ENCODE peak calls at places on chromosome 22, in nine cellular contexts. T is A172; P is GF-D8; E is activated T-helper 1 cell treated with anti-CD3 and anti-CD28 coated beads, Interleukin-2, amount 50 U/mL, for 16 hours; O is stomach; I is GM03348; K is GM13976; M is stimulated activated CD4-positive, alpha-beta T cell treated with anti-CD3 and anti-CD28 coated beads, Interleukin-2, amount 100 ng/mL, for 24 hours; C is HT-29. A is an unnamed sample.

GRCh38 chr22:34427436-34427835 is 507.2 kb upstream of the LARGE1 start:
- DNase-seq in T (no peak), P (no peak), E (no peak), O (no peak), I (no peak), K (no peak), M (no peak), C (no peak), A (no peak)

GRCh38 chr22:19930537-19931486 is 10.8 kb upstream of the COMT start:
- DNase-seq in T (no peak), P (no peak), E (no peak), O (no peak), I (no peak), K (peak; percentile 18), M (no peak), C (no peak), A (no peak)

GRCh38 chr22:25496396-25497064 is 67.9 kb upstream of the GRK3 start:
- DNase-seq in T (no peak), P (no peak), E (no peak), O (no peak), I (no peak), K (no peak), M (no peak), C (no peak), A (no peak)

GRCh38 chr22:40588726-40589125 is 47.8 kb downstream of the MRTFA start:
- DNase-seq in T (no peak), P (no peak), E (no peak), O (no peak), I (no peak), K (no peak), M (no peak), C (no peak), A (no peak)

GRCh38 chr22:45678961-45679912 is 7.6 kb downstream of the ATXN10 start:
- DNase-seq in T (peak; percentile 61), P (no peak), E (no peak), O (no peak), I (peak; percentile 39), K (peak; percentile 33), M (no peak), C (no peak), A (peak; percentile 86)

GRCh38 chr22:46815896-46816721 is 53.7 kb downstream of the TBC1D22A start:
- DNase-seq in T (peak; percentile 45), P (peak; percentile 1), E (no peak), O (no peak), I (peak; percentile 72), K (no peak), M (no peak), C (no peak), A (no peak)

GRCh38 chr22:17922925-17923898 is 101.1 kb downstream of the MICAL3 start:
- DNase-seq in T (peak; percentile 35), P (no peak), E (no peak), O (no peak), I (peak; percentile 78), K (no peak), M (no peak), C (no peak), A (no peak)

GRCh38 chr22:38570841-38571364 is 920 bp upstream of the DMC1 start:
- DNase-seq in T (peak; percentile 6), P (peak; percentile 26), E (no peak), O (peak; percentile 31), I (peak; percentile 51), K (peak; percentile 29), M (peak; percentile 37), C (peak; percentile 39), A (peak; percentile 53)

GRCh38 chr22:45879552-45879949 is 97.4 kb downstream of the WNT7B start:
- DNase-seq in T (no peak), P (no peak), E (no peak), O (no peak), I (no peak), K (no peak), M (no peak), C (no peak), A (no peak)

GRCh38 chr22:24097961-24098391 is 83.3 kb upstream of the SUSD2 start:
- DNase-seq in T (no peak), P (no peak), E (no peak), O (no peak), I (no peak), K (no peak), M (no peak), C (no peak), A (no peak)

GRCh38 chr22:40410272-40410671 is 39.9 kb downstream of the SGSM3 start:
- DNase-seq in T (no peak), P (no peak), E (no peak), O (peak; percentile 52), I (no peak), K (no peak), M (no peak), C (peak; percentile 67), A (no peak)

A was measured in GM12865.